ENCODE peak calls at places on chromosomes 5 and 9, in seven cellular contexts. B is tibial nerve; N is neuronal stem cell; I is CD4-positive, alpha-beta T cell; E is transverse colon; X is activated T-cell treated with anti-CD3 and anti-CD28 coated beads, Interleukin-2, amount 50 U/mL, for 72 hours; W is stimulated activated naive CD8-positive, alpha-beta T cell treated with anti-CD3 and anti-CD28 coated beads, Interleukin-15, amount 100 ng/mL, for 72 hours. K is an unnamed sample.

GRCh38 chr5:36156124-36156601 is 4.3 kb downstream of the SKP2 start:
- DNase-seq in B (no peak), N (no peak), I (no peak), E (no peak), X (no peak), W (no peak), K (no peak)

GRCh38 chr5:107888541-107888940 is 217.8 kb upstream of the EFNA5 start:
- DNase-seq in B (no peak), N (no peak), I (no peak), E (no peak), X (no peak), W (no peak), K (no peak)

GRCh38 chr5:137561572-137561971 is 62.4 kb upstream of the SPOCK1 start:
- DNase-seq in B (no peak), N (no peak), I (no peak), E (no peak), X (no peak), W (no peak), K (no peak)

GRCh38 chr9:105187781-105188180 is 56.7 kb upstream of the SLC44A1 start:
- DNase-seq in B (no peak), N (no peak), I (no peak), E (no peak), X (no peak), W (no peak), K (no peak)

GRCh38 chr9:37706290-37706689 is 47.3 kb upstream of the TRMT10B start:
- DNase-seq in B (no peak), N (no peak), I (no peak), E (no peak), X (no peak), W (no peak), K (no peak)

GRCh38 chr5:111741270-111741669 is 15.7 kb downstream of the NREP start:
- DNase-seq in B (no peak), N (no peak), I (no peak), E (no peak), X (no peak), W (no peak), K (no peak)

GRCh38 chr9:127418037-127418471 is 6.1 kb upstream of the ZNF79 start:
- DNase-seq in B (no peak), N (no peak), I (peak; percentile 50), E (no peak), X (peak; percentile 58), W (no peak), K (no peak)

GRCh38 chr5:61805101-61805500 is 473.0 kb downstream of the ZSWIM6 start:
- DNase-seq in B (no peak), N (no peak), I (no peak), E (no peak), X (no peak), W (no peak), K (no peak)

GRCh38 chr9:130182090-130182909 is 10.1 kb downstream of the NCS1 start:
- DNase-seq in B (no peak), N (no peak), I (no peak), E (no peak), X (no peak), W (no peak), K (no peak)